ENCODE peak calls at places on chromosome 15, in four cellular contexts. G is mammary epithelial cell, K is suprapubic skin, C is endothelial cell of umbilical vein. B is an unnamed sample.

GRCh38 chr15:58731756-58732535 is 17.6 kb downstream of the ADAM10 start:
- DNase-seq in K (no peak), G (peak; percentile 86), C (peak; percentile 21), B (no peak)

GRCh38 chr15:95760508-95760907 is 570.0 kb upstream of the NR2F2 start:
- DNase-seq in K (no peak), G (no peak), C (peak; percentile 23), B (peak; percentile 2)

GRCh38 chr15:58344164-58345070 is 87.4 kb upstream of the LIPC start:
- DNase-seq in C (no peak), K (no peak), G (no peak), B (no peak)

GRCh38 chr15:65778269-65778668 is 13.8 kb downstream of the DENND4A start:
- DNase-seq in G (no peak), C (no peak), K (no peak), B (no peak)

GRCh38 chr15:78131295-78132021 is at the start of gene CIB2:
- DNase-seq in C (peak; percentile 64), G (no peak), K (peak; percentile 76), B (peak; percentile 76)

GRCh38 chr15:74302821-74303359 is 64.6 kb downstream of the CYP11A1 start:
- DNase-seq in K (no peak), G (peak; percentile 15), C (peak; percentile 9), B (peak; percentile 50)

GRCh38 chr15:101368868-101369642 is 74.0 kb upstream of the SNRPA1 start:
- DNase-seq in G (no peak), C (no peak), K (peak; percentile 33), B (no peak)

GRCh38 chr15:40871749-40872617 is 2.1 kb downstream of the RHOV start:
- DNase-seq in K (no peak), C (no peak), G (peak; percentile 86), B (no peak)

GRCh38 chr15:63288778-63289378 is 11.5 kb downstream of the APH1B start:
- DNase-seq in C (peak; percentile 80), G (peak; percentile 36), K (no peak), B (peak; percentile 73)

GRCh38 chr15:71136159-71137137 is 21.2 kb downstream of the THSD4 start:
- DNase-seq in K (no peak), G (peak; percentile 85), C (peak; percentile 56), B (peak; percentile 97)
- TF ChIP-seq CTCF in K (no peak), G (no peak), C (no peak), B (no peak)

GRCh38 chr15:68305420-68305871 is 27.9 kb downstream of the FEM1B start:
- DNase-seq in K (no peak), G (no peak), C (no peak), B (no peak)
- H3K27ac ChIP-seq in K (no peak overlapping the region), G (peak overlapping the region; percentile 73), C (no peak overlapping the region), B (no peak overlapping the region)

DNA sequence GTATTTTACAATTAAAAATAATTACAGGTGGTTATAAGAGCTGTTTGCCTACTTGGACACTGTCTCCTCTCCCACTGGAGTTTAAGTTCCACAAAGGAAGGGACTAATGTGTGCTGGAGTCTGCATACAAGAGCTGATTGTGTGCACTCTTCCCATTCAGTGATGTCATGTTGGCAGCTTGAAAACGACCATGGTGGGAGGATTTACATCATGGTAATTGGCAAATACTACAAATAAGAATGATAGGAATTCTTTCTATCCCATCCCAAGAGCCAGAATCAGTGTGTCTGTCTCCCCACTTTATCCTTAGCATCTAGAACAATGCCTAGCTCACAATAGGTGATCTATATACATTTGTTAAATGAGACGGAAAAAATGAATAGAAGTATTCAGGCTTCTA is 14.1 kb downstream of the ITGA11 start:
- DNase-seq in G (no peak), C (no peak), K (no peak), B (no peak)
- H3K4me1 ChIP-seq in G (no peaks in the 10 kb centered on the region), C (no peaks in the 10 kb centered on the region), K (peaks cover 14% of the 10 kb centered on the region), B (no peaks in the 10 kb centered on the region)

GRCh38 chr15:83747050-83747717 is 93.3 kb downstream of the ADAMTSL3 start:
- DNase-seq in K (no peak), G (peak; percentile 65), C (no peak), B (peak; percentile 21)
- TF ChIP-seq CTCF in K (no peak), G (peak; percentile 68), C (no peak), B (peak; percentile 34)

GRCh38 chr15:67611803-67612369 is 69.4 kb downstream of the MAP2K5 start:
- DNase-seq in C (peak; percentile 14), G (no peak), K (no peak), B (no peak)

GRCh38 chr15:67606742-67607141 is 64.2 kb downstream of the MAP2K5 start:
- DNase-seq in C (no peak), K (no peak), G (no peak), B (no peak)

GRCh38 chr15:67603063-67603462 is 60.6 kb downstream of the MAP2K5 start:
- DNase-seq in K (no peak), C (no peak), G (no peak), B (no peak)

GRCh38 chr15:67607959-67608605 is 65.6 kb downstream of the MAP2K5 start:
- DNase-seq in G (no peak), C (no peak), K (no peak), B (no peak)

DNA sequence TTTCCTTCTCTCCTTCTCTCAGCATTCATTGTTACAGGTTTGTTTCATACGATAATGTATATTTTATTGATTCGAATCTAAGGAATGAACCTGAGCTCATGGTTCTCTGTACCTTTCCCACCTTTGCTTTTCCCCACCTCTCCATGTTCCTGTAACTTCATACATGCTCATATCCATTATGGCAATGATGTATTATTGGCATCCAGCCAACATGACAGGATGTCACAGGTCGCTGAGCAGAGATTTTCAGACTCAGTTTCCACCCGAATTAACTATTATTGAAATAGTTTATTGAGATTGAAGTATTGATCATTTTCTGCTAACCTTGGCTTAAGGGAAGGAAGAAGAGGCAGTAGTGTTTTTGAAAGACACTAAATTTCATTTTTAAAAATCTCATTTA is 64.8 kb downstream of the MAP2K5 start:
- DNase-seq in C (no peak), K (no peak), G (no peak), B (no peak)
- H3K27ac ChIP-seq in C (no peak overlapping the region), K (no peak overlapping the region), G (no peak overlapping the region), B (no peak overlapping the region)

DNA sequence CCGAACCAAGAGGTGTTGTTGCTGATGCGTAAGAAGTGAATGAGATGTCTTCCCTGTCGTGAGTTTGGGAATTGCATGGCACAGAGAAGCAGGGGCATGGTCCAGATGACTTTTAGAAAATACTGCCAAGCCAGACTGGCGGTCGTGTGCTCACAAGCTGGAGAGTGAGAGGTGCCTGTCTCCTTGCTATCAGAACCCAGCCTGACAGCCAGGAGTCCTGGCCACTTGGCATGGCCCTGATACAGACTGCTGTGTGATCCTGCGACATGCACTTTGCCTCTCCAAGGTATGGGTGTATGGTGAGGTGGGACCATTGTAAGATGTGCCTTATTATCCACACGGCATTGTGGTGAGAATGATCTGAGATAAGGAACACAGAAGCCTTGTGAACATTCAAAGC is 93.0 kb downstream of the SMAD3 start:
- DNase-seq in C (no peak), G (no peak), K (peak; percentile 28), B (no peak)
- H3K4me1 ChIP-seq in C (peaks cover 30% of the 10 kb centered on the region), G (no peaks in the 10 kb centered on the region), K (peaks cover 32% of the 10 kb centered on the region), B (peaks cover 73% of the 10 kb centered on the region)

DNA sequence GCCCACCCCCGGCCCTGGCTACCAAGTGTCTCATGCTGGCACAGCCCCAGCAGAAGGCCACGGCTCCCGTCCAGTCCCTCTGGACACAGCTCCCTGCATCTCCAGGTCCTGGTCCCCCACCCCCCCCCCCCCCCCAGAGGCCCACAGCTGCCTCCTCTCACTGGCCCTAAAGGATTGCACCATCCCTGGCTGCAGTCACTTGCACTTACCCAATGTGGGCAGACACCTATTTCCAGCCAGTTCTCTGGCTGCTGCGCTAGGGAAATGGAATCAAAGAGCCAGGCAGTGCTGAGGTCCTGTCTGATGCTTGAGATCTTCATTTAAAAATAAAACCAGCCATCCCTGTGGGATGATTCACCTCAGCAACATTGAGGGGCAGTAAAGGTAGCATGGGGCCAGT is 346.4 kb downstream of the OCA2 start:
- DNase-seq in C (no peak), K (no peak), G (no peak), B (no peak)
- TF ChIP-seq CTCF in C (no peak), K (no peak), G (no peak), B (no peak)

DNA sequence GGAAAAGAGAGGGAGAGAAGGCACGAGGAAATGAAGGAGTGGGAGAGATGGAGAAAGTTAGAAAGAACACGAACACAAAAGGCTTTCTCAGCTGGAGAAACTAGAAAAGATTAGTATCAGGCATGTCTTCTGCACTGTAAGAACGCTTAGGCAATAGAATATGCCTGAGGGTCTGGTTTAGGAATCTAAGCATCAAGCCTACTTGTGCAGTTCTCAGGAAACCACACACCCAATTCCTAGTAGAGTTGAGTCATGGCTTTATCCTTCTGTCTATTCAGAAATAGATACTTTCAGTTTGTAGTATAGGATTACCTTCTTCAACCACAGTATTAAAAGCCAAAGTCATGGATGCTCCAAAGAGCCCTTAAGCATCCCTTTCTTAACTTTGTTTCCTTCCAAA is 969.4 kb downstream of the NTRK3 start:
- DNase-seq in G (peak; percentile 95), K (no peak), C (no peak), B (no peak)
- H3K27ac ChIP-seq in G (peak overlapping the region; percentile 85), K (no peak overlapping the region), C (no peak overlapping the region), B (no peak overlapping the region)

B was measured in A673.